ENCODE peak calls at places on chromosomes 4 and X, in six cellular contexts. E is Calu3, N is cardiac muscle cell, A is thoracic aorta, Q is lung, S is H9. K is an unnamed sample.

GRCh38 chr4:142615324-142615665 is 230.8 kb downstream of the INPP4B start:
- DNase-seq in Q (no peak), E (no peak), S (no peak), A (no peak), N (peak), K (no peak)

GRCh38 chrX:72714471-72714916 is 388 bp upstream of the PHKA1 start:
- DNase-seq in S (peak), A (peak), N (peak), Q (peak), E (peak), K (peak)

GRCh38 chr4:8900588-8900987 is 28.9 kb upstream of the HMX1 start:
- DNase-seq in S (no peak), Q (no peak), E (no peak), A (no peak), N (no peak), K (no peak)

GRCh38 chr4:25953740-25954139 is 39.7 kb downstream of the SMIM20 start:
- DNase-seq in A (no peak), S (no peak), N (peak), E (no peak), Q (no peak), K (no peak)

GRCh38 chr4:106126062-106126461 is 189.9 kb downstream of the TBCK start:
- DNase-seq in S (no peak), Q (no peak), A (no peak), E (no peak), N (no peak), K (no peak)

GRCh38 chr4:145299380-145300076 is 119.1 kb upstream of the OTUD4 start:
- DNase-seq in A (no peak), N (peak), S (no peak), E (no peak), Q (no peak), K (no peak)

GRCh38 chr4:106095408-106095807 is 200.1 kb downstream of the NPNT start:
- DNase-seq in E (no peak), N (peak), Q (no peak), S (no peak), A (no peak), K (no peak)

GRCh38 chr4:74996996-74997395 is 64.1 kb downstream of the PARM1 start:
- DNase-seq in Q (no peak), A (no peak), E (no peak), N (no peak), S (no peak), K (no peak)

GRCh38 chrX:47936224-47936939 is 67.4 kb downstream of the ZNF182 start:
- DNase-seq in A (no peak), N (peak), E (no peak), S (no peak), Q (no peak), K (no peak)

GRCh38 chr4:80125252-80126177 is 52.5 kb upstream of the ANTXR2 start:
- DNase-seq in N (peak), Q (no peak), A (no peak), S (no peak), E (peak), K (peak)

GRCh38 chr4:150145090-150145949 is 67.1 kb downstream of the DCLK2 start:
- DNase-seq in A (no peak), S (peak), Q (no peak), N (no peak), E (no peak), K (no peak)

GRCh38 chrX:33273521-33273920 is 62.2 kb upstream of the DMD start:
- DNase-seq in A (no peak), S (no peak), E (no peak), Q (no peak), N (no peak), K (no peak)

GRCh38 chr4:74433541-74434172 is 11.3 kb upstream of the AREG start:
- DNase-seq in S (no peak), A (no peak), Q (no peak), E (no peak), N (no peak), K (no peak)

GRCh38 chr4:135197650-135198049 is 996.1 kb upstream of the PABPC4L start:
- DNase-seq in E (no peak), Q (no peak), N (no peak), A (no peak), S (no peak), K (no peak)

GRCh38 chr4:93748380-93748779 is 80.2 kb upstream of the ATOH1 start:
- DNase-seq in Q (no peak), A (no peak), S (no peak), E (no peak), N (no peak), K (no peak)

GRCh38 chrX:154986826-154987575 is 35.5 kb downstream of the F8 start:
- DNase-seq in Q (no peak), A (no peak), E (no peak), S (no peak), N (peak), K (no peak)

GRCh38 chr4:59200992-59201391 is 1999.1 kb upstream of the ADGRL3 start:
- DNase-seq in A (no peak), N (no peak), Q (no peak), S (no peak), E (no peak), K (no peak)

GRCh38 chrX:132532955-132533354 is 44.1 kb upstream of the MBNL3 start:
- DNase-seq in A (no peak), N (peak), S (no peak), Q (no peak), E (peak), K (no peak)

GRCh38 chr4:154332681-154333421 is 158.7 kb downstream of the DCHS2 start:
- DNase-seq in N (peak), E (no peak), A (no peak), S (peak), Q (no peak), K (no peak)

GRCh38 chr4:56372774-56373173 is 14.5 kb downstream of the AASDH start:
- DNase-seq in Q (no peak), E (no peak), S (no peak), N (peak), A (no peak), K (no peak)

GRCh38 chrX:22652596-22652995 is 347.2 kb upstream of the DDX53 start:
- DNase-seq in N (peak), E (peak), S (peak), Q (no peak), A (no peak), K (no peak)

GRCh38 chr4:142435599-142436235 is 410.4 kb downstream of the INPP4B start:
- DNase-seq in N (no peak), Q (no peak), A (no peak), S (peak), E (peak), K (no peak)

GRCh38 chr4:149234798-149235197 is 580.8 kb downstream of the IQCM start:
- DNase-seq in N (no peak), E (no peak), A (no peak), S (no peak), Q (no peak), K (no peak)

GRCh38 chrX:48835524-48836329 is at the start of gene PCSK1N:
- DNase-seq in N (no peak), S (peak), Q (no peak), E (peak), A (no peak), K (no peak)

GRCh38 chr4:168713193-168713592 is 216.3 kb downstream of the PALLD start:
- DNase-seq in A (no peak), E (no peak), S (no peak), Q (no peak), N (no peak), K (no peak)

GRCh38 chr4:168712316-168712855 is 215.5 kb downstream of the PALLD start:
- DNase-seq in A (no peak), E (no peak), S (no peak), Q (no peak), N (no peak), K (no peak)

GRCh38 chr4:168716411-168717129 is 219.7 kb downstream of the PALLD start:
- DNase-seq in E (no peak), N (peak), S (no peak), Q (no peak), A (no peak), K (no peak)

GRCh38 chr4:168717852-168718251 is 221.0 kb downstream of the PALLD start:
- DNase-seq in Q (no peak), N (peak), A (no peak), S (no peak), E (no peak), K (no peak)

DNA sequence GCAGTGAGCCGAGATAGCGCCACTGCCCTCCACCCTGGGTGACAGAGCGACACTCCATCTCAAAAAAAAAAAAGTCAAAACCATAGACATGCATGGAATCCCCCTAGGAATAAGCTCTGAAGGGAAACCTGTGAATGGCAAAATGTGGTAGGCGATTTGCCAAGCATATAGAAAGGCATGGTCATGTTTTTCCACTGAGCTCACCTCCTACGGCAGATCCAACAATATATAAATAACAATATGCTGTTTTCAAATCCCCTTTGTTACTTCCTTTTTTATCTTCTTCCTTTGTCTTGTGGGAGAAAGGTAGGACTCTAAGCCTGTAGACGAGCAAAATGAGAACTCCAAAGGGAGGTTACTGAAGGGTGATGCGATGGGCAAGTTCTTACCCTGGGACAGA is 219.0 kb downstream of the PALLD start:
- DNase-seq in Q (no peak), E (no peak), N (no peak), A (no peak), S (no peak), K (no peak)
- TF ChIP-seq CTCF in Q (no peak), E (no peak), N (no peak), A (no peak), S (no peak), K (no peak)

GRCh38 chr4:10074767-10075105 is 41.9 kb downstream of the WDR1 start:
- DNase-seq in S (no peak), Q (no peak), E (no peak), A (no peak), N (peak), K (no peak)
- TF ChIP-seq CTCF in S (peak), Q (no peak), E (no peak), A (peak), N (peak), K (no peak)

DNA sequence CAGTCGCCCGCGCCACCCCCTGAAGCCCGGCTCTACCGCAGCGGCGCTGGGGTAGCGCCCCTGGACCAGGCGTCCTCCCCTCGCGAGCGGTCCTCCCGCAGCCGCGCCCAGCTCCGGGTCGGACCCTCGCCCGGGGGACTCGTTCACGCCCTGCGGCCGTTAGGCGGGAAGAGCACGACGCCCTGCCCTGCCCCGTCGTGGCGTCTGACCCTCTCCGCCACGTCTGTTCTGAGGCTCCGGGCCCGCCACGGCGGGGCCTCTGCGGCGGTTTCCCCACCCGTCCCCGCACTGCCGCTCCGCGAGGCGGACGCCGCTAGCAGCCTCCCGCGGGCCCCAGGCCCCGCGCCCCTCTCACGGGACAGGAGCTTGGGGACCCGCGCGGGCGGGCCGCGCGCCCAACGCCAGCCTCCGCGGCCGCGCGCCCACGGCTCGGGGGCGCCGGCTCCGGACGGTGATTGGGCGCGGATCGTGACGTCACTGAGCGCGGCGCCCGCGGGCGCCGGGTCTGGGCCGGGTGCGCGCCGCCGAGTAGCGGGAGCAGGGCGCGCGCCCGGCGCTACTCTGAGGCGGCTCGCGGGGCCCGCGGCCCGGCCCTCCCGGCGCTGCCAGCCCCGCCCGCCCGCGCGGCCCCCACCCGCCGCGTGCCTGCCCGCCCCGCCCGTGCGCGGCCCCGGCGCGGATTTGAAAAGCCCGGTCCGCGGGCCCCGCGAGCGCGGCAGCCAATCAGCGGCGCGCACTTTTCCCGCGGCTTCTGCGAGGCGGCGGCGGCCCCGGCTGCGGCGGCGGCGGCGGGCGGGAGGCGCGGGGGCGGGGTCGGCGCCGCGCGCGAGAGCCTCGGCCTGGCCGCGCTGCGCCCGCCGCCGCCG is at the start of gene NSD2:
- DNase-seq in S (peak), A (peak), Q (peak), E (peak), N (peak), K (peak)
- TF ChIP-seq CTCF in S (no peak), A (no peak), Q (no peak), E (no peak), N (no peak), K (no peak)

GRCh38 chr4:51842554-51843308 is at the start of gene DCUN1D4:
- DNase-seq in Q (peak), E (peak), S (peak), A (peak), N (peak), K (peak)
- TF ChIP-seq CTCF in Q (no peak), E (no peak), S (peak), A (peak), N (peak), K (peak)

GRCh38 chrX:8755116-8755515 is 23.2 kb upstream of the ANOS1 start:
- DNase-seq in Q (no peak), E (no peak), N (no peak), A (no peak), S (no peak), K (no peak)
- TF ChIP-seq CTCF in Q (no peak), E (no peak), N (no peak), A (no peak), S (peak), K (no peak)

GRCh38 chr4:48127882-48128394 is 6.1 kb downstream of the TXK start:
- DNase-seq in Q (peak), E (peak), N (peak), A (peak), S (peak), K (peak)

GRCh38 chr4:48131736-48132135 is 2.3 kb downstream of the TXK start:
- DNase-seq in S (no peak), A (no peak), E (no peak), Q (no peak), N (no peak), K (no peak)

GRCh38 chr4:48130100-48130499 is 4.0 kb downstream of the TXK start:
- DNase-seq in Q (no peak), N (no peak), E (no peak), S (no peak), A (no peak), K (no peak)

GRCh38 chr4:48127231-48127881 is 6.7 kb downstream of the TXK start:
- DNase-seq in Q (no peak), A (no peak), S (peak), N (peak), E (no peak), K (no peak)

DNA sequence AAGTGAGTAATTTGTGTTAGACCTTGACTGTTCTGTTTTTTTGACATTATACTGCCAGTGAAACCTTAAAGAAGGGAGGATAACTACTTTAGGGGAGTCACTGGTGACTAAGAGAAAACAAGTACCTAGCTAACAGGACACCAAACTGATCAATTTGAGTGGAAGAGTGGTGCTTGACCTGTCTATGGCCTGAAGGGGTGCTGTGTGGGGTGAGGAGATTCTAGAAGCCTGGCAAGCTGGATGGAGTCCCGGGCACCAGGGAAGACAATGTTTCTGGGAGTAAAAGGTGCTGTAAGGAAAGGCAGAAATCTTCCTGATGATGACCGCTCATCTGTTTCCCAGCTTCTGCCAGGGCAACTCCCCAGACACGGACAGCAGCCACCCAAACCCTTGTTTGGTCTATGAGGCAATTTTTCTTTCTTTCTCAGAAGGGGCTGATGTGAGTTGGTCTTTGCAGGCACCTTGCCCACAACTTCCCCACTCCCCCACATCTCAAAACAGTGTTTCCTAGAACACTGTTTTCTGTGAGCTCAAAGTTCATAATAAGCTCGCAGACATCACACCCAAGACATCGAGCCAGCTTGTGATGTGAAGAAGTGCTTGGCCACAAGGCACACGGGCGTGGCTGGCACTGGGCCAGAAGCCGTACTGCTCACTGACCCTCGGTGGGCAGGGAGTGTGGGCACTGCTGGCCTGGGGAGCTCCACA is 4.6 kb downstream of the TXK start:
- DNase-seq in E (no peak), N (peak), Q (no peak), A (no peak), S (no peak), K (peak)
- TF ChIP-seq CTCF in E (no peak), N (no peak), Q (no peak), A (no peak), S (peak), K (no peak)

GRCh38 chrX:18951032-18951431 is 32.9 kb downstream of the PHKA2 start:
- DNase-seq in E (peak), S (no peak), A (no peak), N (no peak), Q (no peak), K (no peak)
- TF ChIP-seq CTCF in E (no peak), S (peak), A (no peak), N (no peak), Q (no peak), K (no peak)

DNA sequence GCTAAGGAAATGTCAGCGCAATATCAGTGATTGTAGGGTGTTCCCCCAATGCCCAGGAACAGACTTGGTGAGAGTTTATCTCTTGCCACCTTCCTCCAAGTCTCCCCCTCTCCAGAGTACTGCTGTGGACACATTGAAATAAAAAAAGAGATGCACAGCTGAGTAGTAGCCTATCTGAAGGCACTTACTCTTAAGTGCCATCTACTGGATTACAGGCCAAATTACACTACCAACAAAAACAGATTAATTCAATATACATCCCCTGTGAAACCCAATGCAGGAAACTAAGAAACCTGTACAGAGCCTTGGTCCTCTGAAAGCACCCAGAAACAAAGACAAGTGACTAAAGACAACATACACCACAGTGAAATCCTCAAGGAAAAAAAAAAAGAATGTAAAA is 460.3 kb downstream of the ZIC3 start:
- DNase-seq in E (no peak), Q (no peak), N (no peak), A (no peak), S (no peak), K (no peak)
- TF ChIP-seq CTCF in E (no peak), Q (no peak), N (no peak), A (no peak), S (peak), K (no peak)

DNA sequence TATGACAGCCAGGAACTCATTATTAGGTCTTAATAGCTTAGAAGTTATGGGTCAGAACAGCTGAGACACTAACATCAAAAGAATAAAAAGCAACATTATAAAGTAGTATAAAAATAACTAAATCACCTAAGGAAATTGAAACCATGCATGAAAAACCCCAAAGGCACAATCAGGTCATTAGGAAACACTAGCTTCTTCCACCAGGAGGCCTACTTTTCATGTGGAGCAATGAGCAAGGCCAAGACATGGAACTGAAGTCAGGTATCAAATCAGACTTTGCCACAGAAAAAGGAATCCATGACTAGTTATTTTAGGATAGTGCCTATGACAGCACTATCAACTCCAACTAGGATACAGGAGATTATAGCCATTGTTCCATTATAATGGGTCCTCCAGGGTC is 7.9 kb downstream of the HUWE1 start:
- DNase-seq in N (peak), Q (no peak), E (no peak), A (no peak), S (no peak), K (no peak)
- TF ChIP-seq CTCF in N (peak), Q (no peak), E (no peak), A (no peak), S (peak), K (no peak)